ENCODE peak calls at places on chromosomes 12 and 14, in five cellular contexts. T is dorsolateral prefrontal cortex; R is mesenchymal stem cell; Q is K562; S is CD4-positive, CD25-positive, alpha-beta regulatory T cell. C is an unnamed sample. For H3K27me3, the result is how much of the 10 kb centered on the place peaks cover.

GRCh38 chr12:89521348-89522238 is 3.0 kb downstream of the GALNT4 start:
- DNase-seq in R (peak), T (no peak), S (peak), Q (no peak), C (no peak)

GRCh38 chr12:31005944-31006361 is 67.7 kb upstream of the DDX11 start:
- DNase-seq in S (no peak), Q (no peak), T (no peak), R (peak), C (no peak)

GRCh38 chr12:92745874-92746553 is 43.2 kb downstream of the PLEKHG7 start:
- DNase-seq in S (no peak), T (peak), R (peak), Q (no peak), C (peak)

GRCh38 chr12:108386704-108387360 is 47.7 kb upstream of the CMKLR1 start:
- DNase-seq in S (no peak), R (no peak), T (no peak), Q (no peak), C (no peak)

GRCh38 chr14:74299061-74299545 is 3.6 kb downstream of the ABCD4 start:
- DNase-seq in S (peak), R (no peak), T (no peak), Q (no peak), C (peak)

GRCh38 chr12:111441107-111441928 is 35.6 kb downstream of the SH2B3 start:
- DNase-seq in R (no peak), Q (no peak), S (no peak), T (no peak), C (no peak)

GRCh38 chr14:31042300-31042699 is 16.1 kb upstream of the STRN3 start:
- DNase-seq in S (no peak), T (no peak), R (no peak), Q (no peak), C (no peak)

GRCh38 chr14:38618514-38618913 is 362.6 kb upstream of the CLEC14A start:
- DNase-seq in R (no peak), Q (no peak), S (no peak), T (no peak), C (peak)

GRCh38 chr14:24513009-24513408 is 4.9 kb upstream of the CMA1 start:
- DNase-seq in T (no peak), Q (peak), S (no peak), R (peak), C (peak)

GRCh38 chr14:73786942-73787759 is 64.5 kb upstream of the PTGR2 start:
- DNase-seq in T (peak), Q (peak), S (peak), R (peak), C (peak)

GRCh38 chr12:110349521-110350151 is 53.9 kb downstream of the ANAPC7 start:
- DNase-seq in T (no peak), S (peak), R (no peak), Q (no peak), C (peak)

GRCh38 chr14:102911541-102911951 is 10.9 kb upstream of the AMN start:
- DNase-seq in T (no peak), Q (no peak), R (no peak), S (no peak), C (no peak)

GRCh38 chr14:68449565-68450295 is 343.1 kb downstream of the ZFP36L1 start:
- DNase-seq in R (peak), S (no peak), Q (no peak), T (no peak), C (peak)
- H3K4me3 ChIP-seq in R (no peak), S (no peak), Q (no peak), T (no peak), C (no peak)

GRCh38 chr12:113260636-113261300 is 39.5 kb downstream of the TPCN1 start:
- DNase-seq in Q (no peak), S (no peak), T (no peak), R (no peak), C (no peak)

GRCh38 chr12:113261847-113262470 is 40.7 kb downstream of the TPCN1 start:
- DNase-seq in R (peak), S (peak), T (no peak), Q (no peak), C (no peak)

GRCh38 chr12:113259499-113259953 is 38.3 kb downstream of the TPCN1 start:
- DNase-seq in R (peak), T (peak), Q (no peak), S (no peak), C (no peak)

GRCh38 chr12:113257564-113257963 is 36.3 kb downstream of the TPCN1 start:
- DNase-seq in R (no peak), Q (no peak), S (no peak), T (no peak), C (no peak)

GRCh38 chr12:113260127-113260526 is 38.9 kb downstream of the TPCN1 start:
- DNase-seq in S (no peak), R (no peak), Q (no peak), T (no peak), C (no peak)
- H3K27me3 ChIP-seq in S (under half), R (under half), Q (under half), T (under half), C (under half)

DNA sequence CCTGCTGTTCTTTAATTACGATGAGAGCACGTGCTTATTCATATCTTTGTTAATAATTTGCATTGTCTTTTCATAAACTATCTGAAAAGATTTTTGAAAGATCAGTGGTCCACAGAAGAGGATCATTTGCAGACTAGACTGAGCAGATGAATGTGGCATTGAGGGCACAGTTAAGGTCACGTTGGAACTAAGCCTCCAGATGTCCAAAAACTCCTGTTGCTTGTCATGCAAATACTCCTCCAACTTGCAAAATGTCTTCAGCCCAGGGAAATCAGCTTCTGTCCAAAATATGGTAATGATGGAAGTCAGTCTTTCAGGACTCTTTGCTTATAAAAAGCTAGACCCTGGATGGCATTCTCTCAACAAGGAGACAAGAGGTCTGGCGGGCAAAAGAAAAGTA is 201.6 kb upstream of the TMEM260 start:
- DNase-seq in T (no peak), R (no peak), Q (no peak), S (no peak), C (no peak)
- H3K4me3 ChIP-seq in T (no peak), R (no peak), Q (no peak), S (no peak), C (no peak)

GRCh38 chr12:3438401-3438800 is 52.6 kb upstream of the PRMT8 start:
- DNase-seq in S (no peak), Q (no peak), R (no peak), T (no peak), C (no peak)
- H3K27me3 ChIP-seq in S (under half), Q (under half), R (under half), T (under half), C (under half)

GRCh38 chr14:65414961-65415589 is 2.5 kb downstream of the FUT8 start:
- DNase-seq in T (no peak), Q (peak), R (peak), S (peak), C (peak)
- H3K4me3 ChIP-seq in T (peak), Q (no peak), R (no peak), S (peak), C (no peak)

GRCh38 chr12:2959194-2959507 is at the start of gene TEAD4:
- DNase-seq in S (peak), R (peak), Q (peak), T (no peak), C (peak)
- H3K27me3 ChIP-seq in S (under half), R (under half), Q (under half), T (under half), C (under half)

DNA sequence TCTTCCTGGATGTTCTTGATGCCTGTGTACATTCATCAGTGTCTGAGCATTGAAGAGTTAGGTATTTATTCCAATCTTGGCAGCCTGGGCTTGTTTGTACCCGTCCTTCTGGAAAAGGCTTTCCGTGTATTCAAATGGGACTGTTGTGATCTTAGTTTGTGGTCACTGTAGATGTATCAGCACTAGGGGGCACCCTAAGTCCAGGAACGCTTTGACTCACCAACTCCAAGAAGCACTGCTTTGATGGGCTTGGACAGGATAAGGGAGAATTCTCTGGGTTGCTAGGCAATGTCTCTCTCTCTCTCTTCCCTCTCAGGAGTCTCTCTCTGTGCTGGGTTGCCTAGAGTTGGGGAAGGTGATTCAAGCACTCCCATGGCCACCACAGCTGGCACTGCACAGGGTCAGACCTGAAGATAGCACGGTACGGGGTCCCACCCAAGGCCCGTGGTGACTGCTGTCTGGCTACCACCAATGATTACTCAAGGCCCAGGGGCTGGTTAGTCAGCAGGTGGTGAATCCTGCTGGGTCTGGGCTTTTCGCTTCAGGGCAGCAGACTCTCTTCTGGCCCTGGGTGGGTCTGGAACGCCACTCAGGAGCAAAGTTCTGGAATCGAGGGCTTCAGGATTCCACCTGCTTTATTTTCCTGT is 211.1 kb upstream of the RGS6 start:
- DNase-seq in S (peak), T (peak), Q (peak), R (peak), C (peak)
- H3K4me3 ChIP-seq in S (no peak), T (no peak), Q (no peak), R (no peak), C (no peak)

GRCh38 chr12:114687802-114688201 is 3.8 kb upstream of the TBX3 start:
- DNase-seq in S (no peak), R (no peak), Q (no peak), T (no peak), C (no peak)

GRCh38 chr12:114686421-114687268 is 2.7 kb upstream of the TBX3 start:
- DNase-seq in R (no peak), Q (no peak), T (no peak), S (no peak), C (no peak)

GRCh38 chr12:114687269-114687605 is 3.3 kb upstream of the TBX3 start:
- DNase-seq in R (no peak), Q (no peak), S (no peak), T (no peak), C (no peak)

GRCh38 chr12:114689075-114689994 is 5.4 kb upstream of the TBX3 start:
- DNase-seq in Q (no peak), R (no peak), T (no peak), S (no peak), C (no peak)

DNA sequence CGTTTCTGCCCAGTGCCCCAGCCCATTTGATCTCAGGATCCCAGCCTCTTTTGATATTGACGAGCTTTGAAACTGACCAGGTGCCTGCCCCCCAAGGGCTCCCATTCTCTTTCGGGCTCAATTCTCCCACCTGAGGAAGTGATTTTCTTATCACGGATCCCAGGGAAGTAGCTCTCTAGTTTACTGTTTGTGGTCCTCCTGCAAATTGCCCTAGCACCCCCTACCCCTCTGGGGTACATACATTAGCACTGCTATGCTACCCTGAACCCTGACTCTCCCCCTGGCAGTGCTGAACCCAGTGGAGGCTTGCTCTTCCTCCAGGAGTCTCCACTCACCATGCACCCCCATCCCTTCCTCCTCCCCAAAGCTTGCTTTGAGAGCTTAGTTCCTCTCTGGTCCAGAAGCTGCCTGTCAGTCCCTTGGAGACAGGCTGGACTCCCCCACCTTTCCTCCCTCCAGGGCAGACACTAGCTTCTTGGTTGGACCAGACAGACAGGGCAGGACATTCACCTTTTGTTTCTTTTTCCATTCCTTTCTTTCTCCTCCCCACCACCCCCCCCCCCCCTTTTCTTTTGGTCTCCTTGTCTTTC is 4.4 kb upstream of the TBX3 start:
- DNase-seq in T (no peak), R (no peak), Q (no peak), S (no peak), C (no peak)
- H3K27me3 ChIP-seq in T (half or more), R (under half), Q (half or more), S (under half), C (half or more)

C was measured in A673.